ENCODE peak calls at places on chromosomes 13 and 19, in seven cellular contexts. Z is MM.1S, P is fibroblast of the aortic adventitia, K is mucosa of descending colon, R is Caco-2, A is brain microvascular endothelial cell, C is psoas muscle. T is an unnamed sample.

GRCh38 chr19:32691952-32692726 is 518 bp downstream of the NUDT19 start:
- DNase-seq in C (peak; percentile 71), K (peak; percentile 81), P (peak; percentile 66), Z (peak; percentile 66), R (peak; percentile 75), A (peak; percentile 48), T (peak; percentile 81)

GRCh38 chr19:41807176-41807575 is 10.8 kb downstream of the CEACAM3 start:
- DNase-seq in K (no peak), P (no peak), Z (no peak), A (no peak), C (no peak), R (no peak), T (no peak)

GRCh38 chr19:13764821-13765394 is 586 bp downstream of the MRI1 start:
- DNase-seq in P (no peak), K (peak; percentile 62), A (no peak), C (peak; percentile 44), Z (no peak), R (peak; percentile 44), T (no peak)

GRCh38 chr13:83618966-83619365 is 263.3 kb downstream of the SLITRK1 start:
- DNase-seq in P (peak; percentile 37), R (no peak), A (peak; percentile 18), Z (no peak), K (no peak), C (no peak), T (peak; percentile 51)

GRCh38 chr19:1521636-1522035 is 2.2 kb upstream of the PLK5 start:
- DNase-seq in A (no peak), P (no peak), Z (no peak), C (no peak), K (no peak), R (no peak), T (no peak)

GRCh38 chr19:1063030-1063908 is 3.7 kb upstream of the ARHGAP45 start:
- DNase-seq in Z (peak; percentile 73), R (peak; percentile 72), K (peak; percentile 59), P (no peak), C (peak; percentile 23), A (no peak), T (peak; percentile 36)

GRCh38 chr13:100454876-100455275 is 133.7 kb downstream of the GGACT start:
- DNase-seq in C (no peak), R (no peak), K (no peak), A (peak; percentile 43), Z (no peak), P (peak; percentile 41), T (peak; percentile 86)

GRCh38 chr13:31846984-31847752 is 107.8 kb downstream of the RXFP2 start:
- DNase-seq in C (peak; percentile 21), P (no peak), R (no peak), A (no peak), Z (no peak), K (no peak), T (no peak)

GRCh38 chr13:25281937-25282332 is 5.4 kb downstream of the MTMR6 start:
- DNase-seq in A (no peak), R (no peak), P (no peak), C (no peak), K (no peak), Z (no peak), T (no peak)

GRCh38 chr13:44575741-44576395 is at the start of gene TSC22D1:
- DNase-seq in A (peak; percentile 45), K (peak; percentile 69), P (peak; percentile 58), R (peak; percentile 39), C (peak; percentile 32), Z (peak; percentile 44), T (peak; percentile 42)

GRCh38 chr13:44575035-44575434 is 1.1 kb downstream of the TSC22D1 start:
- DNase-seq in P (no peak), A (no peak), Z (no peak), K (no peak), R (no peak), C (no peak), T (peak; percentile 30)

GRCh38 chr13:44574466-44574855 is 1.7 kb downstream of the TSC22D1 start:
- DNase-seq in Z (no peak), K (no peak), R (no peak), C (no peak), P (no peak), A (no peak), T (no peak)

GRCh38 chr13:44573071-44573470 is 3.1 kb downstream of the TSC22D1 start:
- DNase-seq in R (no peak), P (no peak), Z (no peak), C (no peak), K (no peak), A (no peak), T (no peak)

GRCh38 chr13:44573790-44574465 is 2.2 kb downstream of the TSC22D1 start:
- DNase-seq in R (peak; percentile 44), A (peak; percentile 65), Z (no peak), K (no peak), P (peak; percentile 66), C (no peak), T (peak; percentile 64)
- TF ChIP-seq CTCF in R (peak; percentile 54), A (peak; percentile 75), Z (peak; percentile 14), K (no peak), P (peak; percentile 70), C (peak; percentile 57), T (peak; percentile 56)

GRCh38 chr13:109708014-109708617 is 78.3 kb downstream of the IRS2 start:
- DNase-seq in A (no peak), C (no peak), K (no peak), Z (no peak), R (no peak), P (no peak), T (no peak)

GRCh38 chr13:109706015-109706715 is 80.2 kb downstream of the IRS2 start:
- DNase-seq in R (no peak), Z (no peak), K (no peak), C (no peak), A (no peak), P (no peak), T (no peak)

GRCh38 chr13:109703250-109703649 is 83.1 kb downstream of the IRS2 start:
- DNase-seq in K (no peak), P (no peak), Z (no peak), R (no peak), A (no peak), C (no peak), T (no peak)

GRCh38 chr13:109704771-109705628 is 81.4 kb downstream of the IRS2 start:
- DNase-seq in P (no peak), K (peak; percentile 64), A (no peak), R (peak; percentile 26), Z (no peak), C (peak; percentile 51), T (peak; percentile 84)

GRCh38 chr13:109707044-109707794 is 79.2 kb downstream of the IRS2 start:
- DNase-seq in P (no peak), K (peak; percentile 62), A (no peak), C (no peak), R (no peak), Z (no peak), T (no peak)
- H3K4me3 ChIP-seq in P (no peak overlapping the region), K (no peak overlapping the region), A (no peak overlapping the region), C (no peak overlapping the region), R (no peak overlapping the region), Z (no peak overlapping the region), T (no peak overlapping the region)

DNA sequence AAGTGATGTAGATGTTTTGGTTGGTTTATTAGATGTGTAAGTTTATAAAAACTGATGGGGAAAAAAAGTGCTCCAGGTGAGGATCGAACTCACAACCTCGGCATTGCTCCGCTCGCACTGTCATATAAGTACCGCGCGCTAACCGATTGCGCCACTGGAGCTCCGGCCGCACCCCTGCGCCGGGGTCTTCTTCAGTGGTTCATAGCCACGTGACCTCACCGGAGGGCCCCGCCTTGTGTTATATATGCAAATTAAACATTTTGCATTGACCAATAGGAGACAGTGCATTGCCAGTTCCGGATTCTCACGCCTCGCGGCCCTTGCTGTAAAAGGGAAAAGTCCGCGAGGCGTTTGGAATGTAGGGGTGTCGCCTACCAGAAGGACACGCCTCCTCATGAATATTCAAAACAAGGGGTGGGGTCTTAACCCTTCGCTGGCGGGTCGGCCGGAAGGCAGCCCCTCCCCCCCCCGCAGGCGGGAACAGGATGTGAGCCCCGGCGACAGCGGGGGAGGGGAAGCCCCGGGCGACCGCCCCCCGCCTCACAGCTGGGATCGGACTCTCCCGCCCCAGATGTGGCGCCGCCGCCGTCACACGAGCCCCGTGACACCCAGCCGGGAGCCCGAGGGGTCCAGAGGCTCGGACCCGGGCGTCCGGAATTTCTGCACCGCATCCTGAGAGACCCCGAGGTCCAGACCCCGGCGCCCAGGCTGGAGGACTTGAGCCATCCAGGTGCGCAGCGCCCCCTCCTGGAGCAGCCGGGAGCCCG is at the start of gene PLEKHG2:
- DNase-seq in C (peak; percentile 94), Z (peak; percentile 99), P (peak; percentile 100), A (peak; percentile 99), R (peak; percentile 99), K (peak; percentile 98), T (peak; percentile 100)
- TF ChIP-seq CTCF in C (no peak), Z (peak; percentile 81), P (peak; percentile 76), A (peak; percentile 90), R (peak; percentile 91), K (peak; percentile 79), T (peak; percentile 73)

GRCh38 chr13:46180393-46180792 is 1.6 kb downstream of the LCP1 start:
- DNase-seq in A (no peak), R (no peak), P (no peak), Z (no peak), C (no peak), K (no peak), T (no peak)
- H3K4me3 ChIP-seq in A (no peak overlapping the region), R (no peak overlapping the region), P (no peak overlapping the region), Z (peak overlapping the region; percentile 81), C (peak overlapping the region; percentile 46), K (no peak overlapping the region), T (no peak overlapping the region)

GRCh38 chr13:113350065-113350937 is 13.6 kb downstream of the GRTP1 start:
- DNase-seq in Z (no peak), K (no peak), R (peak; percentile 44), C (no peak), P (no peak), A (no peak), T (peak; percentile 58)
- TF ChIP-seq CTCF in Z (no peak), K (no peak), R (peak; percentile 21), C (no peak), P (no peak), A (peak; percentile 13), T (no peak)

GRCh38 chr19:18397242-18398202 is at the start of gene LRRC25:
- DNase-seq in Z (no peak), K (no peak), R (no peak), C (no peak), P (no peak), A (no peak), T (no peak)
- H3K4me3 ChIP-seq in Z (no peak within 1 kb of the TSS), K (no peak within 1 kb of the TSS), R (no peak within 1 kb of the TSS), C (peak within 1 kb of the TSS; percentile 45), P (no peak within 1 kb of the TSS), A (no peak within 1 kb of the TSS), T (no peak within 1 kb of the TSS)

DNA sequence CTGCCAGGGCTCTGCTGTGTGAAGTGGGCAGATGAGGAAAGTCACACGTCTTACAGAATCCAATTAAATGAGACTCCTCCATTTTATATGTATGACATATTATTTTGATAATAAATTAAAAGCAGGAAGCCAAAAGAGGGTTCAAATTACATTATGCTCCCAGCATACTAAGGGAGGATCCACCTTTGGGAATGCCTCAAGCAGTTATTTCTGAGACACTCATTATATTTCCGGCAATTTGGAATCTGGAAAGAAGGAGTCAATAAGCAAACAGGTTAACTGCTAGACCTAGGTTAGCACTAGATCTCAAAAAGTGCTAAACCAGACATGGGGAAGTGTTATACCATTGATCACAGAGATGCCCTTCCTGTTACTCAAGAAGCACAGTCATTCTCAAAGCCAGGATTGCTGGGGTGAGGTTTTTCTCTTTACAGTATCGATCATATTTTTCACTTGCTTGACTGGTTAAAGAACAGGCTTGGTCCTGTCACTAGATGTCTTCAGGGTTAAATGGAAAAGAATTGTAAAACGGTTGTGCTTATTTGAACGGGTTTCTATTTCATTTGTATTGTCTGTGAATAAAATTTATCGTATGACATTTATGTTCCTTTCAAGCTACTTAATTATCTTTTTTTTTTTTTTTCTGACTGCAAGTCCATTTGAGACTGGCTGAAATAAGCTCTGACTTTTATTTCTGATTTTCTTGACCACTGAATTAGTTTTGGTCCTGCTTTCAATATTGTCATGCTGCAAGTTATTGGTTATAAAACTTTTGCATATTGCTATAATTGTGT is 523.2 kb downstream of the KLF12 start:
- DNase-seq in K (no peak), A (no peak), C (no peak), Z (no peak), P (no peak), R (no peak), T (peak; percentile 90)
- TF ChIP-seq CTCF in K (no peak), A (no peak), C (no peak), Z (no peak), P (no peak), R (no peak), T (no peak)